ENCODE peak calls at places on chromosomes 11 and 22, in eight cellular contexts. N is transverse colon, O is mammary epithelial cell, F is AG04450, W is prostate gland, Z is endothelial cell, C is A549, K is MCF 10A. Y is an unnamed sample.

GRCh38 chr11:28547395-28547794 is 439.2 kb downstream of the METTL15 start:
- DNase-seq in N (no peak), O (no peak), F (no peak), W (no peak), Z (no peak), C (no peak), K (no peak), Y (no peak)

GRCh38 chr11:70522261-70522612 is 123.9 kb downstream of the CTTN start:
- DNase-seq in N (no peak), O (no peak), F (no peak), W (no peak), Z (no peak), C (no peak), K (no peak), Y (no peak)

GRCh38 chr11:111981270-111981669 is 43.9 kb upstream of the DLAT start:
- DNase-seq in N (no peak), O (no peak), F (no peak), W (no peak), Z (no peak), C (no peak), K (no peak), Y (no peak)

GRCh38 chr11:121892131-121892681 is 223.8 kb downstream of the BLID start:
- DNase-seq in N (no peak), O (peak), F (no peak), W (no peak), Z (peak), C (no peak), K (peak), Y (no peak)

GRCh38 chr11:91308069-91308468 is 916.5 kb upstream of the FAT3 start:
- DNase-seq in N (no peak), O (no peak), F (no peak), W (no peak), Z (no peak), C (no peak), K (no peak), Y (no peak)

GRCh38 chr11:79362821-79363220 is 78.0 kb downstream of the TENM4 start:
- DNase-seq in N (no peak), O (peak), F (no peak), W (no peak), Z (no peak), C (no peak), K (peak), Y (no peak)

GRCh38 chr11:63672934-63673539 is 1.9 kb upstream of the ATL3 start:
- DNase-seq in N (no peak), O (no peak), F (no peak), W (no peak), Z (no peak), C (peak), K (no peak), Y (no peak)

GRCh38 chr11:126053340-126054286 is 9.1 kb downstream of the CDON start:
- DNase-seq in N (no peak), O (no peak), F (no peak), W (no peak), Z (no peak), C (no peak), K (no peak), Y (no peak)

GRCh38 chr22:41910599-41911291 is 4.1 kb downstream of the SHISA8 start:
- DNase-seq in N (no peak), O (no peak), F (no peak), W (peak), Z (peak), C (no peak), K (peak), Y (no peak)

GRCh38 chr22:41557401-41558240 is 3.2 kb upstream of the CSDC2 start:
- DNase-seq in N (peak), O (peak), F (peak), W (no peak), Z (no peak), C (no peak), K (peak), Y (no peak)

GRCh38 chr11:33461726-33462125 is 204.5 kb downstream of the HIPK3 start:
- DNase-seq in N (no peak), O (peak), F (no peak), W (no peak), Z (no peak), C (no peak), K (peak), Y (no peak)

GRCh38 chr11:32931605-32932004 is 39.0 kb downstream of the QSER1 start:
- DNase-seq in N (no peak), O (no peak), F (no peak), W (no peak), Z (no peak), C (no peak), K (no peak), Y (no peak)

GRCh38 chr22:44658371-44658953 is 43.5 kb upstream of the PRR5 start:
- DNase-seq in N (peak), O (no peak), F (no peak), W (no peak), Z (no peak), C (no peak), K (no peak), Y (no peak)

GRCh38 chr22:38347181-38347943 is 30.1 kb upstream of the CSNK1E start:
- DNase-seq in N (no peak), O (no peak), F (no peak), W (no peak), Z (no peak), C (no peak), K (no peak), Y (no peak)

GRCh38 chr11:74739546-74740270 is 8.5 kb upstream of the CHRDL2 start:
- DNase-seq in N (peak), O (peak), F (peak), W (peak), Z (peak), C (peak), K (peak), Y (peak)

GRCh38 chr22:38317237-38317994 is at the start of gene CSNK1E:
- DNase-seq in N (peak), O (peak), F (no peak), W (peak), Z (peak), C (peak), K (peak), Y (peak)

GRCh38 chr11:117382746-117383145 is 55.1 kb downstream of the CEP164 start:
- DNase-seq in N (no peak), O (no peak), F (no peak), W (no peak), Z (no peak), C (no peak), K (no peak), Y (no peak)

GRCh38 chr22:44159811-44160210 is 20.9 kb upstream of the PARVG start:
- DNase-seq in N (no peak), O (no peak), F (no peak), W (no peak), Z (no peak), C (no peak), K (no peak), Y (no peak)

GRCh38 chr11:119284344-119285157 is 32.4 kb downstream of the MCAM start:
- DNase-seq in N (no peak), O (peak), F (no peak), W (no peak), Z (no peak), C (peak), K (peak), Y (no peak)

GRCh38 chr11:118910309-118911112 is 15.2 kb downstream of the BCL9L start:
- DNase-seq in N (peak), O (peak), F (peak), W (peak), Z (peak), C (peak), K (peak), Y (peak)

GRCh38 chr11:73412308-73412707 is 36.1 kb downstream of the RELT start:
- DNase-seq in N (no peak), O (no peak), F (no peak), W (no peak), Z (no peak), C (no peak), K (peak), Y (no peak)

GRCh38 chr11:89463381-89463780 is 27.8 kb downstream of the NOX4 start:
- DNase-seq in N (no peak), O (no peak), F (no peak), W (no peak), Z (no peak), C (no peak), K (no peak), Y (no peak)

GRCh38 chr11:24965780-24966179 is 468.9 kb downstream of the LUZP2 start:
- DNase-seq in N (no peak), O (no peak), F (no peak), W (no peak), Z (no peak), C (no peak), K (no peak), Y (no peak)

GRCh38 chr11:17852246-17852645 is 117.7 kb downstream of the KCNC1 start:
- DNase-seq in N (no peak), O (no peak), F (no peak), W (no peak), Z (no peak), C (no peak), K (peak), Y (no peak)

GRCh38 chr11:1913271-1914060 is 6.0 kb upstream of the TNNT3 start:
- DNase-seq in N (no peak), O (no peak), F (no peak), W (no peak), Z (no peak), C (no peak), K (no peak), Y (no peak)

GRCh38 chr11:20530942-20531703 is 68.3 kb upstream of the SLC6A5 start:
- DNase-seq in N (no peak), O (no peak), F (no peak), W (no peak), Z (no peak), C (peak), K (no peak), Y (no peak)

GRCh38 chr11:68266121-68266891 is 5.5 kb downstream of the C11orf24 start:
- DNase-seq in N (peak), O (no peak), F (no peak), W (no peak), Z (no peak), C (no peak), K (no peak), Y (no peak)

GRCh38 chr11:47378011-47378835 is at the start of gene SPI1:
- DNase-seq in N (peak), O (no peak), F (no peak), W (no peak), Z (no peak), C (no peak), K (no peak), Y (no peak)

GRCh38 chr22:37316875-37317371 is 34.6 kb downstream of the CYTH4 start:
- DNase-seq in N (peak), O (peak), F (peak), W (peak), Z (peak), C (peak), K (peak), Y (peak)

GRCh38 chr22:32802291-32802826 is 854 bp downstream of the TIMP3 start:
- DNase-seq in N (no peak), O (peak), F (no peak), W (no peak), Z (no peak), C (no peak), K (no peak), Y (no peak)

GRCh38 chr22:47046411-47047065 is 284.1 kb downstream of the TBC1D22A start:
- DNase-seq in N (no peak), O (no peak), F (no peak), W (no peak), Z (no peak), C (no peak), K (no peak), Y (no peak)

GRCh38 chr22:18044548-18045271 is 20.3 kb upstream of the MICAL3 start:
- DNase-seq in N (no peak), O (no peak), F (no peak), W (no peak), Z (no peak), C (no peak), K (no peak), Y (no peak)

GRCh38 chr22:50271519-50271970 is 1.4 kb upstream of the MAPK11 start:
- DNase-seq in N (peak), O (peak), F (no peak), W (peak), Z (peak), C (peak), K (peak), Y (no peak)

GRCh38 chr22:50270302-50271010 is at the start of gene MAPK11:
- DNase-seq in N (peak), O (peak), F (no peak), W (peak), Z (peak), C (peak), K (peak), Y (peak)

GRCh38 chr22:50271011-50271394 is 823 bp upstream of the MAPK11 start:
- DNase-seq in N (no peak), O (no peak), F (no peak), W (no peak), Z (no peak), C (no peak), K (no peak), Y (no peak)

GRCh38 chr22:50274311-50274710 is 4.1 kb upstream of the MAPK11 start:
- DNase-seq in N (peak), O (no peak), F (no peak), W (peak), Z (no peak), C (peak), K (peak), Y (no peak)

DNA sequence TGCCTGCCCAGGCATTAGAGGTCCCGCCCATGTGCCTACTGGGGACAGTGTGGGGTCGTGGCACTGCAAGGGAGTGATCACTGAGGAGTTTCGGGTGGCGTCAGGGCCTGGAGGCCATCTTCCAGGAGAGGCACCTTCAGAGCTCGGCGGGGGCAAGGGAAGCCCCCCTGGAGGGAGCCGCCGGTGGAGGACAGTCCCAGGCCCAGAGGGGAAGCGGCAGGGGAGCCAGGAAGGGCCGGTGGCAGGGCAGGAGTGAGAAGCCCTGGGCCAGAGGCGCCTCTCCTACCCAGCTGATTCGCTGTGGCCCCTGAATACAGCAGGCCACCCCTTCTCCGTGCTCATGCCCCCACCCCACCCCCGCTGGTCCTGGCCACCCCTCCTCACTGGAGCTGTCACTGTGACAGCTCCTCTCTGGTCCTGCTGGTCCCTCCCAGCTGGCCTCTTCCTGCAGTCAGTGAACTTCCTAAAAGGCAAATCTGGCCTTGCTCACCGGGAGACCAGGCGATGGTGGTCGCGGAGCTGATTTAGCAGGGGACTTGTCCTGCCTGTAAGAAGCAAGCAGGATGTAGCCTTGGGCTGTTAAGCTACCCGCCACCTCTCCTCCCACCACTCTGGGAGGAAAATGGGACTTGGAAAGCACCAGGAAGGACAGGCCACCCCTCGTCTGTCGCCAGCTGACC is 2.1 kb upstream of the MAPK11 start:
- DNase-seq in N (no peak), O (no peak), F (no peak), W (no peak), Z (no peak), C (no peak), K (no peak), Y (no peak)
- TF ChIP-seq CTCF in N (no peak), O (no peak), F (no peak), W (no peak), Z (no peak), C (no peak), K (no peak), Y (no peak)

DNA sequence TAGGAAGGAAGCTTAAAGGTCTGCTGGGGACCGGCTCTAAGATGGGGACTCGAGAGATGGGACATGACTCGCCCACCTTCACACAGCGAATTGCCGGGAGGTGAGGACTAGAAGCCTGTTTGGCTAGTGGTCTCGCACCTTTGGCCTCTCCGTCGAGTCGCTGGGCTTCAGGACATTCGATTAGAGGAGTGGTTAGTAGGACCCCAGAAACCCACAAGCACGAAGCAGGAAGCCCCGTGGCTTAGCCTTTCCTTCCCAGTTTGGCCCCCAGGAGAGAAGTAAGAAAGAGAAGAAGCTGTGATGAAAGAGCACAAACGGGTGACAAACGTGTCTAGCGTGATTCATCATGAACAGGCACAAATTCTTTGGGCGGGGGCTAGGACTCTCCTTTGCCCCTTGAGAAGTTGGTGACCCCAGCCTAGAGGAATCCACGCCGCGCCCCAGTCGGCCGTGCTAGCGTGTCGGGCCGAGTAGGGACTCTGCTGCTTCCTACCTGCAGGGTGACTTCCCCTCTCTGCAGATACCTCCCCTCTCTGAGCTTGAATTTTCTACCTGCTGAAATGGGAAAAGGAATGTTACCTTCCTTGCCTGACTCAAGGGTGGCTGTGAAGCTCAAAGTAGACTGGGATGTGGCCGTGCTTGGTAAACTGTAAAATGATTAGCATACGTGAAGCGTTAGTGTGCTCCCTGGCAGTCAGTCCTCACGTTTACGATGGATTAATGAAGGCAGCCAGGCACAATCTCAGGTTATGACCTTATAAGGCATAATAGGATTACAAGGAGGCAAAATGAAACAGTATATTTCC is 1.1 kb upstream of the ADM start:
- DNase-seq in N (peak), O (peak), F (no peak), W (peak), Z (peak), C (peak), K (peak), Y (no peak)
- TF ChIP-seq CTCF in N (no peak), O (no peak), F (no peak), W (no peak), Z (no peak), C (no peak), K (no peak), Y (no peak)

GRCh38 chr22:22748297-22748743 is 103.9 kb downstream of the GGTLC2 start:
- DNase-seq in N (peak), O (peak), F (peak), W (peak), Z (peak), C (peak), K (peak), Y (no peak)

GRCh38 chr22:22744412-22745224 is 100.2 kb downstream of the GGTLC2 start:
- DNase-seq in N (no peak), O (no peak), F (no peak), W (no peak), Z (no peak), C (no peak), K (no peak), Y (no peak)

GRCh38 chr22:22745225-22746060 is 101.0 kb downstream of the GGTLC2 start:
- DNase-seq in N (peak), O (no peak), F (no peak), W (peak), Z (peak), C (peak), K (peak), Y (peak)

GRCh38 chr22:22746963-22747933 is 102.8 kb downstream of the GGTLC2 start:
- DNase-seq in N (peak), O (no peak), F (no peak), W (no peak), Z (no peak), C (no peak), K (no peak), Y (no peak)

DNA sequence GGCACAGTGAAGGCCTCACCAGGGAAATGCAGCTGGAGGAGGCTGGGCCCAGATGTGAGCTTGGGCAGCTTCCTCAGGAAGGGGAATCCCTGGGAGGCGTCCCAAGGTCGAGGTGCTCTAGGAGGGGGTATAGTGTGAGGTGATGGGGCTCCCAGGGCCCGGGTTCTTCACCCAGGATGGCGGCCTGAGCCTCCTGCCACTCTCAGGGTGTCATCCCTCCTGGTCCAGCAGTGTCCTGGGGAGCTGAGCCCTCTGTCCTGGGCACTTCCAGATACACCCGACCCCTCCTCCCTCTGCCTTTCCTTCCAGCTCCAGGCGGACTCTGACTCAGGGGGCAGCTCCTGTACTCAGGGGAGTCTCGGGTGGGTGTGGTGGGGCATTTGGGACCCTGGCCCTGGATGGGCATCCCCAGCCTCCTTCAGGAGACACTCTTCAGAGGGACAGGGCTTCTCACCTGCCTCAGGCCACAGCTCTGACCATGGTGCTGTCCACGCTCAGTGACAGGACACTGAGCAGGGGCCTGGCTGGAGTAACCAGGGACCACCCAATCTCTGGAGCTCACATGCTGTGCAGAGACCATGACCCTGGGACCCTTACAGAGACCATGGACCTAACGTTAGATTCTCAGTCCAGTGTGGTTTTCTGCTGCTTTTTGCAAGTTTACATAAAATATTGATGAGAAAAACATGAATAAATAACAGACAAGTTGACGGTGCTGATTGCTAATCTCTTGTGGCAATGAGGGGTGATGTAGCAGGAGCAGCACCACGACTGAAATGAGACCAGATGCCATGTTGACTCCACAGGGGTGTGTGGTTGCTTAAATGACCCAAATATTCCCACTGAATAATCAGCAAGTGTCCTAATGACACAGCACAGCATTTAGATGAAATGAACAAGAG is 101.9 kb downstream of the GGTLC2 start:
- DNase-seq in N (no peak), O (no peak), F (no peak), W (no peak), Z (no peak), C (no peak), K (no peak), Y (no peak)
- TF ChIP-seq CTCF in N (no peak), O (no peak), F (no peak), W (no peak), Z (no peak), C (no peak), K (no peak), Y (no peak)

GRCh38 chr11:12118940-12119339 is 8.6 kb downstream of the MICAL2 start:
- DNase-seq in N (no peak), O (no peak), F (no peak), W (no peak), Z (no peak), C (no peak), K (no peak), Y (no peak)
- TF ChIP-seq CTCF in N (no peak), O (no peak), F (peak), W (no peak), Z (no peak), C (no peak), K (no peak), Y (no peak)

DNA sequence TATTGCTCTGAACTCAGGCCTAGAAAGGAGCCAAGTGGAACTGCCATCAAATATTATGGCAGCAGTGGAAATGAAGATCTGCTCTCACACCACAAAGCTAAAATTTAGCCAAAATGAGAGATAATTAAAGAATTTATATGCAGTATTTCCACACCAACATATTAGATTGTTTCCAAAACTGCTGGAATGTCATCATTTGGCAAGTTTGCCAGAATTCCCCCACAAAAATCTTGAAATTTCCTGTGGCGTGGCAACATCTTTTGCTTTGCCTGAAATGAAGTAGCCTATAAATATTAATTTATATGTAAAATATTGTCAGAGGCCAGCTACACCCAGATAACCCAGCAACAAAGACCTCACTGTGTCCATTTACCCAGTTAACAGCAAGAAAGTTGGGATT is 13.8 kb downstream of the C11orf71 start:
- DNase-seq in N (no peak), O (no peak), F (no peak), W (no peak), Z (no peak), C (no peak), K (no peak), Y (no peak)
- TF ChIP-seq CTCF in N (no peak), O (no peak), F (no peak), W (no peak), Z (no peak), C (no peak), K (no peak), Y (no peak)